ENCODE peak calls at places on chromosomes 12 and 14, in seven cellular contexts. One of them, this sample, is unnamed.

GRCh38 chr12:79514730-79515525 is 175.8 kb downstream of the PAWR start:
- DNase-seq in GM23338: no peak
- DNase-seq in prostate gland: no peak
- DNase-seq in stomach: no peak
- DNase-seq in SK-N-SH: no peak
- DNase-seq in transverse colon: no peak
- DNase-seq in HepG2: no peak
- DNase-seq in this sample: no peak

GRCh38 chr12:19388131-19388549 is 51.2 kb upstream of the AEBP2 start:
- DNase-seq in GM23338: no peak
- DNase-seq in prostate gland: no peak
- DNase-seq in stomach: no peak
- DNase-seq in SK-N-SH: no peak
- DNase-seq in transverse colon: no peak
- DNase-seq in HepG2: no peak
- DNase-seq in this sample: peak

GRCh38 chr12:55899035-55899434 is 28.7 kb downstream of the PYM1 start:
- DNase-seq in GM23338: no peak
- DNase-seq in prostate gland: no peak
- DNase-seq in stomach: no peak
- DNase-seq in SK-N-SH: no peak
- DNase-seq in transverse colon: no peak
- DNase-seq in HepG2: peak
- DNase-seq in this sample: no peak

GRCh38 chr12:62123721-62124203 is 136.4 kb upstream of the USP15 start:
- DNase-seq in GM23338: peak
- DNase-seq in prostate gland: no peak
- DNase-seq in stomach: peak
- DNase-seq in SK-N-SH: peak
- DNase-seq in transverse colon: peak
- DNase-seq in HepG2: peak
- DNase-seq in this sample: no peak

GRCh38 chr14:39180553-39180952 is 5.5 kb downstream of the PNN start:
- DNase-seq in GM23338: no peak
- DNase-seq in prostate gland: no peak
- DNase-seq in stomach: no peak
- DNase-seq in SK-N-SH: no peak
- DNase-seq in transverse colon: no peak
- DNase-seq in HepG2: no peak
- DNase-seq in this sample: no peak

GRCh38 chr12:2238111-2238510 is 185.3 kb downstream of the CACNA1C start:
- DNase-seq in GM23338: no peak
- DNase-seq in prostate gland: no peak
- DNase-seq in stomach: no peak
- DNase-seq in SK-N-SH: no peak
- DNase-seq in transverse colon: no peak
- DNase-seq in HepG2: no peak
- DNase-seq in this sample: no peak

GRCh38 chr12:18631339-18631738 is 106.5 kb downstream of the PLCZ1 start:
- DNase-seq in GM23338: no peak
- DNase-seq in prostate gland: no peak
- DNase-seq in stomach: no peak
- DNase-seq in SK-N-SH: no peak
- DNase-seq in transverse colon: no peak
- DNase-seq in HepG2: no peak
- DNase-seq in this sample: no peak

GRCh38 chr12:1819050-1819449 is 1.3 kb upstream of the LRTM2 start:
- DNase-seq in GM23338: no peak
- DNase-seq in prostate gland: no peak
- DNase-seq in stomach: no peak
- DNase-seq in SK-N-SH: no peak
- DNase-seq in transverse colon: no peak
- DNase-seq in HepG2: no peak
- DNase-seq in this sample: no peak

GRCh38 chr14:88934231-88934898 is 109.9 kb downstream of the TTC8 start:
- DNase-seq in GM23338: no peak
- DNase-seq in prostate gland: no peak
- DNase-seq in stomach: no peak
- DNase-seq in SK-N-SH: no peak
- DNase-seq in transverse colon: no peak
- DNase-seq in HepG2: no peak
- DNase-seq in this sample: no peak

GRCh38 chr12:24838531-24838950 is 110.4 kb downstream of the BCAT1 start:
- DNase-seq in GM23338: no peak
- DNase-seq in prostate gland: no peak
- DNase-seq in stomach: no peak
- DNase-seq in SK-N-SH: peak
- DNase-seq in transverse colon: peak
- DNase-seq in HepG2: no peak
- DNase-seq in this sample: peak

GRCh38 chr12:93908846-93909592 is 231.8 kb downstream of the CRADD start:
- DNase-seq in GM23338: no peak
- DNase-seq in prostate gland: no peak
- DNase-seq in stomach: no peak
- DNase-seq in SK-N-SH: no peak
- DNase-seq in transverse colon: peak
- DNase-seq in HepG2: no peak
- DNase-seq in this sample: no peak

GRCh38 chr12:15276088-15276698 is 46.1 kb upstream of the PTPRO start:
- DNase-seq in GM23338: peak
- DNase-seq in prostate gland: peak
- DNase-seq in stomach: no peak
- DNase-seq in SK-N-SH: peak
- DNase-seq in transverse colon: no peak
- DNase-seq in HepG2: peak
- DNase-seq in this sample: no peak

GRCh38 chr12:34292736-34293625 is 270.7 kb downstream of the ALG10 start:
- DNase-seq in GM23338: peak
- DNase-seq in prostate gland: no peak
- DNase-seq in stomach: no peak
- DNase-seq in SK-N-SH: no peak
- DNase-seq in transverse colon: peak
- DNase-seq in HepG2: peak
- DNase-seq in this sample: peak

GRCh38 chr12:11812558-11813421 is 163.3 kb downstream of the ETV6 start:
- DNase-seq in GM23338: peak
- DNase-seq in prostate gland: peak
- DNase-seq in stomach: no peak
- DNase-seq in SK-N-SH: peak
- DNase-seq in transverse colon: peak
- DNase-seq in HepG2: peak
- DNase-seq in this sample: no peak

GRCh38 chr14:21255385-21256101 is 13.7 kb downstream of the HNRNPC start:
- DNase-seq in GM23338: no peak
- DNase-seq in prostate gland: no peak
- DNase-seq in stomach: no peak
- DNase-seq in SK-N-SH: no peak
- DNase-seq in transverse colon: no peak
- DNase-seq in HepG2: no peak
- DNase-seq in this sample: no peak

GRCh38 chr14:34039428-34040047 is 88.7 kb upstream of the EGLN3 start:
- DNase-seq in GM23338: no peak
- DNase-seq in prostate gland: no peak
- DNase-seq in stomach: no peak
- DNase-seq in SK-N-SH: no peak
- DNase-seq in transverse colon: no peak
- DNase-seq in HepG2: peak
- DNase-seq in this sample: no peak

GRCh38 chr12:3453947-3454675 is 36.9 kb upstream of the PRMT8 start:
- DNase-seq in GM23338: peak
- DNase-seq in prostate gland: no peak
- DNase-seq in stomach: no peak
- DNase-seq in SK-N-SH: no peak
- DNase-seq in transverse colon: no peak
- DNase-seq in HepG2: no peak
- DNase-seq in this sample: no peak

GRCh38 chr14:52850520-52850919 is 59.1 kb upstream of the GNPNAT1 start:
- DNase-seq in GM23338: no peak
- DNase-seq in prostate gland: no peak
- DNase-seq in stomach: no peak
- DNase-seq in SK-N-SH: no peak
- DNase-seq in transverse colon: no peak
- DNase-seq in HepG2: peak
- DNase-seq in this sample: no peak

GRCh38 chr14:51367600-51367931 is 127.5 kb downstream of the TMX1 start:
- DNase-seq in GM23338: no peak
- DNase-seq in prostate gland: no peak
- DNase-seq in stomach: no peak
- DNase-seq in SK-N-SH: no peak
- DNase-seq in transverse colon: no peak
- DNase-seq in HepG2: no peak
- DNase-seq in this sample: no peak

GRCh38 chr14:51365241-51365940 is 125.3 kb downstream of the TMX1 start:
- DNase-seq in GM23338: no peak
- DNase-seq in prostate gland: no peak
- DNase-seq in stomach: no peak
- DNase-seq in SK-N-SH: no peak
- DNase-seq in transverse colon: no peak
- DNase-seq in HepG2: no peak
- DNase-seq in this sample: no peak

GRCh38 chr14:51370758-51371386 is 130.8 kb downstream of the TMX1 start:
- DNase-seq in GM23338: no peak
- DNase-seq in prostate gland: no peak
- DNase-seq in stomach: no peak
- DNase-seq in SK-N-SH: no peak
- DNase-seq in transverse colon: no peak
- DNase-seq in HepG2: no peak
- DNase-seq in this sample: no peak

GRCh38 chr14:51368721-51369163 is 128.7 kb downstream of the TMX1 start:
- DNase-seq in GM23338: peak
- DNase-seq in prostate gland: no peak
- DNase-seq in stomach: no peak
- DNase-seq in SK-N-SH: no peak
- DNase-seq in transverse colon: no peak
- DNase-seq in HepG2: no peak
- DNase-seq in this sample: no peak

DNA sequence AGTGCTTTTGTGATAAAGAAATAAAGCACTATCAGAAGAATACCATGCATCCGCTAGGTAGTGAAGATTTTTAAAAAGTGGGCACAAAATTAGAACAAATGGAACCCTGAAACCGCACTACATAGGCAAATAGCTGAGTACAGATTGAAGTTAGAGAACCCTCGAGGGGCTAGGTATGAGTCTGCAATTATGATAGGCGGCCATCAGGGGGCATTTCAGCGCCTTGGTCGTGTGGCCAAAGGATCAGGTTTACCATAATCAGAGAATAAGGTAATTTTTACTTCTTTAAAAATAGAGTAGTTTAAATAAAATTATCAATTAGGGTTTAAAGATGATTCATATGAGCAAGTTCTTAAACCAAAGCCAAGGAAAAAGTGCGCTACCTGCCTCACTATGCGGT is 129.8 kb downstream of the TMX1 start:
- DNase-seq in GM23338: peak
- DNase-seq in prostate gland: no peak
- DNase-seq in stomach: no peak
- DNase-seq in SK-N-SH: no peak
- DNase-seq in transverse colon: no peak
- DNase-seq in HepG2: no peak
- DNase-seq in this sample: no peak
- TF ChIP-seq POLR2AphosphoS5 in GM23338: no peak
- TF ChIP-seq POLR2AphosphoS5 in prostate gland: no peak
- TF ChIP-seq POLR2AphosphoS5 in stomach: no peak
- TF ChIP-seq POLR2AphosphoS5 in SK-N-SH: no peak
- TF ChIP-seq POLR2AphosphoS5 in transverse colon: no peak
- TF ChIP-seq POLR2AphosphoS5 in HepG2: no peak
- TF ChIP-seq POLR2AphosphoS5 in this sample: no peak

DNA sequence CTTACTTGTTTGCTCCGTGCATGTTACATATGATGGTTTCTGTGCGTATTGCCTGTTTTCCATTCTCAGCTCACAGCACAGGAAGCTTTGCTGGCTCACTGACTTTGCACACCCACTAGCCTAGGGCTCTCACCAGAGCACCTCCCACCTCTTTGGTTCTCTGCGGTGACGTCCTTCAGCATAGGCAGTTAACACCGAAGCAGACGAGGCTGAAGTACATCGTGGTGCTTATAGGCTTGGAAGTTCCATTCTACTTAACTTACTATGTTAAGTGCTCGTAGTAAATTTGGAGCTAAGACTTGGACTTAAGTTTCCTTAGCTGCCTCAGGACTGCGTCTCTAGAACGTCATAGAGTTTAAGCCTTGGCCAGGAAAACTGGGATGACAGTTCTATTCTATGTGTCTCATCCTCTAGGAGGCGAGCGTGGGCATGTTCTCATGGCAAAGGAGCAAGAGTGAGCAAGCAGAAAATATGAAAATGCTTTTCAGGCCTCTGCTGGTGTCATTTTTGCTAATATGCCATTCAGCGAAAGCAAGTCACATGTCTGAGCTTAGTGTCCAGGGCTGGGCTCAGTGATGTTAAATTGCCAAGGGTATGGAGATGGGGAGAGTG is 57.4 kb downstream of the NRXN3 start:
- DNase-seq in GM23338: peak
- DNase-seq in prostate gland: no peak
- DNase-seq in stomach: no peak
- DNase-seq in SK-N-SH: no peak
- DNase-seq in transverse colon: no peak
- DNase-seq in HepG2: no peak
- DNase-seq in this sample: no peak
- TF ChIP-seq CTCF in GM23338: peak
- TF ChIP-seq CTCF in prostate gland: no peak
- TF ChIP-seq CTCF in stomach: no peak
- TF ChIP-seq CTCF in SK-N-SH: no peak
- TF ChIP-seq CTCF in transverse colon: no peak
- TF ChIP-seq CTCF in HepG2: no peak
- TF ChIP-seq CTCF in this sample: no peak

GRCh38 chr14:68975667-68976066 is 3.4 kb downstream of the ACTN1 start:
- DNase-seq in GM23338: no peak
- DNase-seq in prostate gland: peak
- DNase-seq in stomach: no peak
- DNase-seq in SK-N-SH: no peak
- DNase-seq in transverse colon: no peak
- DNase-seq in HepG2: no peak
- DNase-seq in this sample: peak
- H3K4me3 ChIP-seq in GM23338: peak
- H3K4me3 ChIP-seq in prostate gland: no peak
- H3K4me3 ChIP-seq in stomach: peak
- H3K4me3 ChIP-seq in SK-N-SH: peak
- H3K4me3 ChIP-seq in transverse colon: no peak
- H3K4me3 ChIP-seq in HepG2: peak
- H3K4me3 ChIP-seq in this sample: peak

DNA sequence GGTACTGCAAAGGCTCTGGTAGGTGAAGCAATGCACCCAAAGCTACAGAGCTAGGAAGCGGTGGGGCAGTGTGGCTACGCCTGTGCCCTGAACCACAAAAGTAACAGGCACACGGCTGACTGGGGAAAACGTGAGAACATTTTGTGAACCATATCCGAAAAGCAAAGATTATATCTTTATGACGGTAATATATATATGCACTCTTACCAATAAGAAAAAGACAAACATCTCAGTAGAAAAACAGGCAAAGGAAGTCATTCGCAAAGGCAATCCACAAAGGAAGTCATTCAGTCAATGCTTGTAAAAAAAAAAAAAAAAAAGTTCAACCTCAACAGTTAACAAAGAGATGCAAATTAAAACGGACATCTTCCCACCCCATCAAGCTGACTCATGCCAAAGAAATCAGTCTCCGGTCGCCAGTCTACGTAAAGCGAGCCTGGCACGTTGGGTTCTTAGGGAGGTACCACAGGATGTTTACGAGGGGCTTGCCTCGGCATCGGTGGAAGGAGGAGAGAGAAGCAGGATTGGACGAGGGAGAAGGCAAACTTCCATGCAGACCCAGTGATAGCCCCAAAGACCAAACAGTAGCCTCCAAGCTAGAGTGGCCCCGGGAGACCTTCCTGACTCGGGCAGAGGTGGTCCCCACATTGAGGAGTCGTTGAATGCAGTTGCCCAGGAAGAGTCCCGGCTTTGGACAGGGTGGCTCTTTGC is 39.4 kb upstream of the PPP2R5C start:
- DNase-seq in GM23338: peak
- DNase-seq in prostate gland: peak
- DNase-seq in stomach: peak
- DNase-seq in SK-N-SH: no peak
- DNase-seq in transverse colon: peak
- DNase-seq in HepG2: peak
- DNase-seq in this sample: no peak
- TF ChIP-seq POLR2AphosphoS5 in GM23338: no peak
- TF ChIP-seq POLR2AphosphoS5 in prostate gland: peak
- TF ChIP-seq POLR2AphosphoS5 in stomach: peak
- TF ChIP-seq POLR2AphosphoS5 in SK-N-SH: no peak
- TF ChIP-seq POLR2AphosphoS5 in transverse colon: peak
- TF ChIP-seq POLR2AphosphoS5 in HepG2: no peak
- TF ChIP-seq POLR2AphosphoS5 in this sample: no peak